ENCODE peak calls at places on chromosomes 6 and 20, in five cellular contexts. N, J, U, F and W are unnamed samples.
A peak's percentile ranks its signal among the peaks of the same experiment; 100 is the strongest.

GRCh38 chr20:61073376-61073775 is 178.7 kb upstream of the CDH4 start:
- DNase-seq in N (no peak), J (no peak), U (no peak), F (no peak), W (no peak)

GRCh38 chr6:135941275-135941674 is 89.8 kb downstream of the PDE7B start:
- DNase-seq in N (no peak), J (no peak), U (no peak), F (peak; percentile 8), W (no peak)

GRCh38 chr6:21111399-21111725 is 482.2 kb upstream of the SOX4 start:
- DNase-seq in N (no peak), J (no peak), U (no peak), F (peak; percentile 4), W (peak; percentile 45)

GRCh38 chr6:112478036-112478435 is 130.9 kb downstream of the RFPL4B start:
- DNase-seq in N (no peak), J (no peak), U (no peak), F (no peak), W (no peak)

GRCh38 chr6:4258733-4259132 is 123.4 kb upstream of the ECI2 start:
- DNase-seq in N (no peak), J (no peak), U (no peak), F (no peak), W (no peak)

GRCh38 chr20:19706463-19706862 is 51.6 kb upstream of the RIN2 start:
- DNase-seq in N (no peak), J (no peak), U (no peak), F (no peak), W (no peak)

GRCh38 chr20:34124469-34125249 is 12.6 kb upstream of the EIF2S2 start:
- DNase-seq in N (no peak), J (no peak), U (no peak), F (no peak), W (no peak)

GRCh38 chr20:58852559-58853271 is at the start of gene GNAS:
- DNase-seq in N (peak; percentile 73), J (peak; percentile 73), U (peak; percentile 55), F (peak; percentile 80), W (no peak)

GRCh38 chr20:59576216-59576953 is 28.0 kb upstream of the PHACTR3 start:
- DNase-seq in N (no peak), J (no peak), U (no peak), F (no peak), W (no peak)

GRCh38 chr6:69883551-69883950 is 17.2 kb downstream of the COL19A1 start:
- DNase-seq in N (no peak), J (no peak), U (no peak), F (no peak), W (no peak)

GRCh38 chr6:30685977-30686907 is at the start of gene PPP1R18:
- DNase-seq in N (peak; percentile 95), J (peak; percentile 91), U (peak; percentile 74), F (peak; percentile 85), W (no peak)

GRCh38 chr20:7459123-7459522 is 481.1 kb downstream of the HAO1 start:
- DNase-seq in N (no peak), J (no peak), U (no peak), F (peak; percentile 1), W (no peak)

GRCh38 chr6:41527721-41528408 is 18.3 kb upstream of the FOXP4 start:
- DNase-seq in N (no peak), J (peak; percentile 50), U (no peak), F (peak; percentile 70), W (no peak)

GRCh38 chr6:111865049-111865585 is 8.1 kb downstream of the FYN start:
- DNase-seq in N (no peak), J (no peak), U (no peak), F (no peak), W (no peak)

GRCh38 chr20:19885981-19886665 is 128.1 kb downstream of the RIN2 start:
- DNase-seq in N (peak; percentile 78), J (peak; percentile 79), U (peak; percentile 46), F (peak; percentile 65), W (no peak)